ENCODE peak calls at places on chromosomes 7 and 10, in six cellular contexts. S, I, G, K, F and C are unnamed samples.

GRCh38 chr7:151876112-151876898 is 610 bp downstream of the PRKAG2 start:
- DNase-seq in S (peak; percentile 42), I (peak; percentile 46), G (peak; percentile 77), K (no peak), F (no peak), C (no peak)

GRCh38 chr7:139680676-139681462 is 96.9 kb downstream of the HIPK2 start:
- DNase-seq in S (peak; percentile 26), I (peak; percentile 100), G (no peak), K (peak; percentile 99), F (no peak), C (no peak)

GRCh38 chr10:43809211-43809930 is 160.7 kb upstream of the ZNF32 start:
- DNase-seq in S (no peak), I (peak; percentile 86), G (no peak), K (peak; percentile 93), F (no peak), C (no peak)

GRCh38 chr7:1959305-1959704 is 273.4 kb downstream of the MAD1L1 start:
- DNase-seq in S (no peak), I (no peak), G (no peak), K (no peak), F (no peak), C (no peak)

GRCh38 chr7:143321734-143322133 is 5.8 kb downstream of the CLCN1 start:
- DNase-seq in S (no peak), I (no peak), G (no peak), K (no peak), F (no peak), C (no peak)

GRCh38 chr10:1094112-1095057 is 38.2 kb downstream of the WDR37 start:
- DNase-seq in S (no peak), I (no peak), G (no peak), K (no peak), F (no peak), C (no peak)

GRCh38 chr7:51428226-51428887 is 111.7 kb upstream of the COBL start:
- DNase-seq in S (peak; percentile 22), I (no peak), G (no peak), K (no peak), F (no peak), C (peak; percentile 56)

GRCh38 chr10:79153753-79154152 is 85.0 kb downstream of the ZMIZ1 start:
- DNase-seq in S (no peak), I (no peak), G (no peak), K (no peak), F (no peak), C (no peak)

GRCh38 chr10:14282271-14282670 is 48.5 kb downstream of the FRMD4A start:
- DNase-seq in S (no peak), I (no peak), G (no peak), K (peak; percentile 44), F (no peak), C (no peak)

GRCh38 chr10:79328147-79328701 is 19.0 kb upstream of the PPIF start:
- DNase-seq in S (no peak), I (no peak), G (no peak), K (no peak), F (no peak), C (no peak)

GRCh38 chr7:65938336-65938895 is 43.6 kb downstream of the GUSB start:
- DNase-seq in S (no peak), I (no peak), G (no peak), K (peak; percentile 50), F (no peak), C (no peak)

GRCh38 chr7:65931685-65932084 is 50.3 kb downstream of the GUSB start:
- DNase-seq in S (peak; percentile 53), I (no peak), G (no peak), K (no peak), F (no peak), C (no peak)

GRCh38 chr7:65937296-65937695 is 44.7 kb downstream of the GUSB start:
- DNase-seq in S (no peak), I (no peak), G (no peak), K (no peak), F (no peak), C (no peak)
- H2AK5ac ChIP-seq in S (no peak overlapping the region), I (no peak overlapping the region), G (no peak overlapping the region), K (no peak overlapping the region), F (no peak overlapping the region), C (no peak overlapping the region)

DNA sequence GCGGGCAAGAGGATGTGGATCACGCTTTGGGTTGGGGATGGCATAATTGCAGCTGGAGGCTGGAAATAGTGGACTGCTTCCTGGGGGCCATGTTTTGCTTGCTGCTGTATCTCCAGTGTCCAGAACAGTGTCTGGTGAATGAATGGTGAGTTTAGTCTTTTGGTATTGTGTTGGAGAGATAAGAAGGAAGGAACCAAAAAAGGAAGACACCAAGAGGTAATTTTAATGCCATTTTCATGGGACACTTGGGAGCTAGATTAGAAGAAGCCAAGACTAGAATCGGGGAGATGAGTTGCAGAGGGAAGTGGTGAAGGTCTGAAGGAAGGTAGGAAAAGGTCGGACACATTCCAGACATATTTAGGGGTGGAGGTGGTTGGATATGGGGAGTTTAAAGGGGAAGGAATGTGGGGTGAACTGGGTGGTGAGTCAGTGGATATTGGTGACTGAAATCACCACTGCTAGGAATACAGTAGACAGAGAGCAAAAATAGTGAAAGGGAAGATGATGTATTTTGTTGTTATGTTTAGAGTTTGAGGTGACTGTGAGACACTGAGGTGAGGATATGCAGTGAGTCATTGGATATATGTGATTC is 76.7 kb downstream of the CCNY start:
- DNase-seq in S (no peak), I (no peak), G (no peak), K (peak; percentile 61), F (no peak), C (no peak)
- H2AK5ac ChIP-seq in S (no peak overlapping the region), I (peak overlapping the region; percentile 70), G (no peak overlapping the region), K (peak overlapping the region; percentile 9), F (no peak overlapping the region), C (no peak overlapping the region)

DNA sequence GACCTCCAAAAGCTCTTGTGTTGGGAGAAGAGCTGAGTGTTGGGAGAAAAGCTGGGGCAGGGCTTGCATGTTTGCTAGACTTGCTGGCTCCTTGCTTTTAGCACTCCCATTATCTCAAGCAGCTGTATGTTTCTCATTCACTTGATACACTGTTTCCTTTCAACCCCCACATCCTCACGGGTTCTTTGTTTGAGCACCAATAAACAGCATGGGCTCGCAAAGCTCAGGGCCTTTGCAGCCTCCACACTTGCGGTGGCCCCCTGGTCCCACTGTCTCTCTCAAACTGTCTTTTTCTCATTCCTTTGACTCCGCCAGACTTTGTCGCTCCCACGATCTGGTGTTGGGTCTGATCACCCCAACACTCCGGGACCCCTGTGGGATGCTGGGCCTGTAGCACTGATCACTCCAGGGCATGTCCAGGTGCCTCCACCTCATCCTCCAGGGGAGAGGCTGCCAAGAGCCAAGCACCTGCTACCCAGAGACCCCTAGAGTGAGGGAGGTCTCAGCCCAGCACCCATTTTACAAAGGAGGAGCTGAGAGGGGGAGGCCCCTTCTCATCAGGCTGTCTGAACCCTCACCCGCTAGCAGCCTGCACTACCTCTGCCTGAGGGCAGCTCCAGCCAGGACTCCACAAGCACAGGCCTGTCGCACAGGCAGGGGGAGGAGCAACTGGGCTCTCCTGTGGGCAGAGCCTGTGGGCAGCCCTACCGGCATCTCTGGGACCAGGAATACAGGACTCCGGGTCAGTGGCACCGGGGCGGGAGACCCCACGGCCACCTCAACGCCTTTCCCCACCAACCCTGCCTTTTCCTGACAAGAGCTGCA is 49.1 kb upstream of the MSMB start:
- DNase-seq in S (peak; percentile 68), I (peak; percentile 53), G (no peak), K (no peak), F (no peak), C (no peak)
- H2AK5ac ChIP-seq in S (peak overlapping the region; percentile 83), I (no peak overlapping the region), G (no peak overlapping the region), K (no peak overlapping the region), F (peak overlapping the region; percentile 2), C (no peak overlapping the region)

GRCh38 chr7:33733865-33734650 is 171.3 kb upstream of the BMPER start:
- DNase-seq in S (no peak), I (no peak), G (no peak), K (no peak), F (no peak), C (no peak)
- H2AK5ac ChIP-seq in S (no peak overlapping the region), I (no peak overlapping the region), G (no peak overlapping the region), K (no peak overlapping the region), F (no peak overlapping the region), C (no peak overlapping the region)

DNA sequence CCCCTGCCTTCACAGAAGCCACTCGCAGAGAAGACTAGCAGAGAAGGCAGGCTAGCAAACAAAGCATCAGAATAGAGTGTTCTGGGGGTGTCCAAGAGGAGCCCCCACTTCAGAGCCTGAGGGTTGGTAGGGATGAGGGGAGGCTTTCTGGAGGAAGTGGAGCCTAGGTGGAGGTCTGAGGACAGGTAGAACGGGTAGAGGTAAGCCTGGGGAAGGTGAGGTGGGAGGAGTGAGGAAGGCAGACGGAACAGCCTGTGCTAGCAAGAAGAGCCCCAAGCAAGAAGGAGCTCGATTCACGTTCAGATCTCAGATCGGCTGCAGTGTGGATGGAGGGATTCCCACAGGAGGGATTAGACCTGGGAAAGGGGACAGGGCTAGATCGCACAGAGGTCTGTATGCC is 66.0 kb upstream of the DUSP5 start:
- DNase-seq in S (no peak), I (no peak), G (no peak), K (no peak), F (no peak), C (no peak)
- H2AK5ac ChIP-seq in S (no peak overlapping the region), I (no peak overlapping the region), G (no peak overlapping the region), K (no peak overlapping the region), F (no peak overlapping the region), C (no peak overlapping the region)

GRCh38 chr10:69315610-69316312 is 37.5 kb downstream of the HK1 start:
- DNase-seq in S (no peak), I (peak; percentile 32), G (no peak), K (peak; percentile 26), F (no peak), C (no peak)

GRCh38 chr10:69318997-69319727 is 40.9 kb downstream of the HK1 start:
- DNase-seq in S (peak; percentile 68), I (peak; percentile 80), G (no peak), K (peak; percentile 53), F (no peak), C (no peak)

GRCh38 chr10:69318087-69318996 is 40.0 kb downstream of the HK1 start:
- DNase-seq in S (peak; percentile 98), I (peak; percentile 86), G (peak; percentile 88), K (peak; percentile 77), F (peak; percentile 86), C (peak; percentile 88)

GRCh38 chr10:69316313-69317059 is 38.2 kb downstream of the HK1 start:
- DNase-seq in S (no peak), I (peak; percentile 73), G (no peak), K (peak; percentile 46), F (no peak), C (no peak)

DNA sequence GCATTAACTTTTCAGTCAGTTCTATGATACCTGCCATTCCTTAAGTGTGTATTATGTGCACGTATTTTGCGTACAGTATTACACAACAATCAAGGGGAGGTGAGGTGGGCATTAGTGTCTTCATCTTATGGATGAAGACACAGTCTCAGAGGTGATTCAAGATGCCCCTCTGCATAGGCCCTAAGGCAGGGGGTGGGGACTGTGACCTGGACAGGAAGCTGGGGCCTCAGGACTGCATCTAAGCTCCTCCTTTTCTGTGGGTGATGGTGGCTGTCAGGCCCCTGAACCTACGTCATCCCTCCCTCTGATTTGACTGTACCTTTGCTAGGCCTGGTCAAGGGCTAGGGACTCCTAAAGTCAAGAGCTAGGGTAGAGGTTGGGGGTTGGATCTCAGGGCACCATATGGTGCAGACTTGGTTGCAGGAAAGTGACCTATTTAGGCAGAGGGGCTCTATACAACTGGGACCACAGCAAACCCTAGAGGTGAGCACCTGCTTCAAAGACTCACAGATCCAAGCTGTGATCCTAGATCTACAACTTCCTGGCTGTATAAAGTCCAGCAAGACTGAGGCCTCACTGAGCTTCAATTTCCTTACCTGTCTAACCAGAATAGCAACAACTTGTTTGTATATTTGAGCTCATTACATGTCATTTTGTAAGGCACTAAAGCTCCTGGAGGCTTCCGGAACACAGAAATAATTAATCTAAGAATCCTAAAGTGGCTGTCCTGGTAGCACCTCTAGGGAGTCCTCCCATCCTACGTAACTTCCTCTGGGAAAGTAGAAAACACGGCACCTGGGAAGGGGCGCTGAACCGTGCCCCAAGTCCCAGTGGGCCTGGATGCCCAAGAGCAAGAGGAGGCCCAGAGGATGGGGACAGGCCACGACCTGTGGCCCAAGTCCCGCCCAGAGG is 39.1 kb downstream of the HK1 start:
- DNase-seq in S (peak; percentile 84), I (peak; percentile 9), G (peak; percentile 62), K (no peak), F (no peak), C (no peak)
- H2AK5ac ChIP-seq in S (peak overlapping the region; percentile 19), I (no peak overlapping the region), G (no peak overlapping the region), K (peak overlapping the region; percentile 76), F (no peak overlapping the region), C (peak overlapping the region; percentile 89)